ENCODE peak calls at places on chromosome 14, in nine cellular contexts. One of them, this sample, is unnamed.

GRCh38 chr14:78997811-78998210 is 827.6 kb downstream of the NRXN3 start:
- DNase-seq in RWPE1: no peak
- DNase-seq in cardiac muscle cell: peak; percentile 66
- DNase-seq in SK-N-SH: peak; percentile 4
- DNase-seq in GM12878: no peak
- DNase-seq in neural progenitor cell: no peak
- DNase-seq in brain microvascular endothelial cell: peak; percentile 62
- DNase-seq in prostate gland: peak; percentile 21
- DNase-seq in bronchial epithelial cell: peak; percentile 9
- DNase-seq in this sample: no peak

GRCh38 chr14:61247935-61248334 is 33.2 kb downstream of the TMEM30B start:
- DNase-seq in bronchial epithelial cell: peak; percentile 56
- DNase-seq in RWPE1: no peak
- DNase-seq in brain microvascular endothelial cell: peak; percentile 47
- DNase-seq in neural progenitor cell: no peak
- DNase-seq in prostate gland: no peak
- DNase-seq in GM12878: no peak
- DNase-seq in SK-N-SH: no peak
- DNase-seq in cardiac muscle cell: no peak
- DNase-seq in this sample: no peak

GRCh38 chr14:93430889-93431670 is at the start of gene UNC79:
- DNase-seq in RWPE1: no peak
- DNase-seq in cardiac muscle cell: peak; percentile 72
- DNase-seq in prostate gland: no peak
- DNase-seq in bronchial epithelial cell: no peak
- DNase-seq in brain microvascular endothelial cell: peak; percentile 1
- DNase-seq in neural progenitor cell: peak; percentile 85
- DNase-seq in GM12878: no peak
- DNase-seq in SK-N-SH: peak; percentile 80
- DNase-seq in this sample: peak; percentile 60

GRCh38 chr14:32980887-32981501 is 42.3 kb downstream of the NPAS3 start:
- DNase-seq in bronchial epithelial cell: no peak
- DNase-seq in brain microvascular endothelial cell: no peak
- DNase-seq in GM12878: no peak
- DNase-seq in SK-N-SH: no peak
- DNase-seq in cardiac muscle cell: no peak
- DNase-seq in RWPE1: no peak
- DNase-seq in neural progenitor cell: no peak
- DNase-seq in prostate gland: no peak
- DNase-seq in this sample: no peak

GRCh38 chr14:22427771-22428228 is 161.2 kb downstream of the DAD1 start:
- DNase-seq in bronchial epithelial cell: peak; percentile 65
- DNase-seq in cardiac muscle cell: no peak
- DNase-seq in SK-N-SH: no peak
- DNase-seq in neural progenitor cell: peak; percentile 17
- DNase-seq in prostate gland: peak; percentile 28
- DNase-seq in GM12878: no peak
- DNase-seq in RWPE1: peak; percentile 41
- DNase-seq in brain microvascular endothelial cell: peak; percentile 51
- DNase-seq in this sample: peak; percentile 11

GRCh38 chr14:101819251-101819990 is 57.9 kb downstream of the PPP2R5C start:
- DNase-seq in RWPE1: no peak
- DNase-seq in SK-N-SH: no peak
- DNase-seq in brain microvascular endothelial cell: no peak
- DNase-seq in cardiac muscle cell: no peak
- DNase-seq in bronchial epithelial cell: no peak
- DNase-seq in neural progenitor cell: no peak
- DNase-seq in prostate gland: no peak
- DNase-seq in GM12878: no peak
- DNase-seq in this sample: no peak

GRCh38 chr14:49036991-49037390 is 549.2 kb downstream of the RPS29 start:
- DNase-seq in neural progenitor cell: no peak
- DNase-seq in prostate gland: no peak
- DNase-seq in GM12878: no peak
- DNase-seq in brain microvascular endothelial cell: no peak
- DNase-seq in SK-N-SH: no peak
- DNase-seq in RWPE1: no peak
- DNase-seq in cardiac muscle cell: no peak
- DNase-seq in bronchial epithelial cell: no peak
- DNase-seq in this sample: no peak

GRCh38 chr14:76413962-76414665 is 38.2 kb downstream of the ESRRB start:
- DNase-seq in cardiac muscle cell: no peak
- DNase-seq in RWPE1: no peak
- DNase-seq in SK-N-SH: peak; percentile 45
- DNase-seq in prostate gland: no peak
- DNase-seq in neural progenitor cell: peak; percentile 56
- DNase-seq in bronchial epithelial cell: no peak
- DNase-seq in brain microvascular endothelial cell: no peak
- DNase-seq in GM12878: no peak
- DNase-seq in this sample: no peak

GRCh38 chr14:72744416-72745120 is 149.3 kb downstream of the DPF3 start:
- DNase-seq in GM12878: no peak
- DNase-seq in cardiac muscle cell: no peak
- DNase-seq in brain microvascular endothelial cell: no peak
- DNase-seq in bronchial epithelial cell: no peak
- DNase-seq in neural progenitor cell: no peak
- DNase-seq in SK-N-SH: no peak
- DNase-seq in prostate gland: no peak
- DNase-seq in RWPE1: no peak
- DNase-seq in this sample: no peak

GRCh38 chr14:22569106-22569748 is 19.8 kb downstream of the DAD1 start:
- DNase-seq in RWPE1: no peak
- DNase-seq in neural progenitor cell: no peak
- DNase-seq in GM12878: no peak
- DNase-seq in SK-N-SH: no peak
- DNase-seq in prostate gland: no peak
- DNase-seq in brain microvascular endothelial cell: no peak
- DNase-seq in bronchial epithelial cell: no peak
- DNase-seq in cardiac muscle cell: no peak
- DNase-seq in this sample: no peak

GRCh38 chr14:50762001-50762930 is 68.7 kb downstream of the NIN start:
- DNase-seq in RWPE1: no peak
- DNase-seq in prostate gland: no peak
- DNase-seq in brain microvascular endothelial cell: peak; percentile 89
- DNase-seq in SK-N-SH: no peak
- DNase-seq in GM12878: no peak
- DNase-seq in bronchial epithelial cell: peak; percentile 75
- DNase-seq in neural progenitor cell: no peak
- DNase-seq in cardiac muscle cell: no peak
- DNase-seq in this sample: no peak

GRCh38 chr14:76968621-76969063 is 59.9 kb downstream of the IRF2BPL start:
- DNase-seq in SK-N-SH: no peak
- DNase-seq in RWPE1: no peak
- DNase-seq in neural progenitor cell: no peak
- DNase-seq in GM12878: no peak
- DNase-seq in brain microvascular endothelial cell: no peak
- DNase-seq in prostate gland: no peak
- DNase-seq in bronchial epithelial cell: no peak
- DNase-seq in cardiac muscle cell: no peak
- DNase-seq in this sample: no peak

GRCh38 chr14:25463475-25463874 is 413.5 kb upstream of the STXBP6 start:
- DNase-seq in GM12878: no peak
- DNase-seq in SK-N-SH: no peak
- DNase-seq in brain microvascular endothelial cell: no peak
- DNase-seq in neural progenitor cell: peak; percentile 8
- DNase-seq in bronchial epithelial cell: no peak
- DNase-seq in prostate gland: no peak
- DNase-seq in RWPE1: no peak
- DNase-seq in cardiac muscle cell: no peak
- DNase-seq in this sample: no peak

GRCh38 chr14:99175331-99176155 is 96.5 kb downstream of the BCL11B start:
- DNase-seq in prostate gland: no peak
- DNase-seq in bronchial epithelial cell: no peak
- DNase-seq in brain microvascular endothelial cell: no peak
- DNase-seq in RWPE1: no peak
- DNase-seq in cardiac muscle cell: no peak
- DNase-seq in SK-N-SH: no peak
- DNase-seq in neural progenitor cell: no peak
- DNase-seq in GM12878: no peak
- DNase-seq in this sample: no peak

GRCh38 chr14:23043749-23044148 is 1.7 kb downstream of the PSMB11 start:
- DNase-seq in brain microvascular endothelial cell: no peak
- DNase-seq in neural progenitor cell: peak; percentile 34
- DNase-seq in GM12878: no peak
- DNase-seq in prostate gland: no peak
- DNase-seq in RWPE1: no peak
- DNase-seq in bronchial epithelial cell: no peak
- DNase-seq in cardiac muscle cell: no peak
- DNase-seq in SK-N-SH: peak; percentile 58
- DNase-seq in this sample: no peak

GRCh38 chr14:29310757-29311156 is 544.2 kb downstream of the FOXG1 start:
- DNase-seq in bronchial epithelial cell: peak; percentile 88
- DNase-seq in cardiac muscle cell: no peak
- DNase-seq in RWPE1: peak; percentile 26
- DNase-seq in brain microvascular endothelial cell: peak; percentile 46
- DNase-seq in prostate gland: no peak
- DNase-seq in GM12878: no peak
- DNase-seq in SK-N-SH: no peak
- DNase-seq in neural progenitor cell: no peak
- DNase-seq in this sample: no peak

GRCh38 chr14:60951781-60952435 is 29.0 kb downstream of the TRMT5 start:
- DNase-seq in prostate gland: no peak
- DNase-seq in neural progenitor cell: no peak
- DNase-seq in brain microvascular endothelial cell: no peak
- DNase-seq in SK-N-SH: no peak
- DNase-seq in cardiac muscle cell: no peak
- DNase-seq in RWPE1: no peak
- DNase-seq in bronchial epithelial cell: no peak
- DNase-seq in GM12878: no peak
- DNase-seq in this sample: no peak

GRCh38 chr14:53149656-53150319 is 3.3 kb downstream of the DDHD1 start:
- DNase-seq in prostate gland: no peak
- DNase-seq in neural progenitor cell: no peak
- DNase-seq in cardiac muscle cell: no peak
- DNase-seq in brain microvascular endothelial cell: no peak
- DNase-seq in GM12878: no peak
- DNase-seq in RWPE1: no peak
- DNase-seq in bronchial epithelial cell: no peak
- DNase-seq in SK-N-SH: no peak
- DNase-seq in this sample: no peak

GRCh38 chr14:104138098-104138890 is at the start of gene KIF26A:
- DNase-seq in prostate gland: no peak
- DNase-seq in GM12878: no peak
- DNase-seq in SK-N-SH: peak; percentile 96
- DNase-seq in RWPE1: peak; percentile 49
- DNase-seq in cardiac muscle cell: peak; percentile 80
- DNase-seq in brain microvascular endothelial cell: no peak
- DNase-seq in bronchial epithelial cell: no peak
- DNase-seq in neural progenitor cell: peak; percentile 90
- DNase-seq in this sample: peak; percentile 55

GRCh38 chr14:94599656-94600004 is 12.6 kb upstream of the SERPINA3 start:
- DNase-seq in prostate gland: no peak
- DNase-seq in GM12878: no peak
- DNase-seq in SK-N-SH: no peak
- DNase-seq in RWPE1: no peak
- DNase-seq in brain microvascular endothelial cell: peak; percentile 38
- DNase-seq in neural progenitor cell: no peak
- DNase-seq in cardiac muscle cell: no peak
- DNase-seq in bronchial epithelial cell: no peak
- DNase-seq in this sample: no peak
- TF ChIP-seq CTCF in prostate gland: no peak
- TF ChIP-seq CTCF in GM12878: no peak
- TF ChIP-seq CTCF in SK-N-SH: no peak
- TF ChIP-seq CTCF in RWPE1: no peak
- TF ChIP-seq CTCF in brain microvascular endothelial cell: no peak
- TF ChIP-seq CTCF in neural progenitor cell: no peak
- TF ChIP-seq CTCF in cardiac muscle cell: no peak
- TF ChIP-seq CTCF in bronchial epithelial cell: no peak
- TF ChIP-seq CTCF in this sample: no peak

GRCh38 chr14:97707603-97708002 is 910.4 kb downstream of the VRK1 start:
- DNase-seq in SK-N-SH: no peak
- DNase-seq in GM12878: peak; percentile 40
- DNase-seq in prostate gland: no peak
- DNase-seq in bronchial epithelial cell: no peak
- DNase-seq in RWPE1: no peak
- DNase-seq in brain microvascular endothelial cell: no peak
- DNase-seq in cardiac muscle cell: no peak
- DNase-seq in neural progenitor cell: no peak
- DNase-seq in this sample: no peak
- TF ChIP-seq CTCF in SK-N-SH: no peak
- TF ChIP-seq CTCF in GM12878: peak; percentile 9
- TF ChIP-seq CTCF in prostate gland: no peak
- TF ChIP-seq CTCF in bronchial epithelial cell: no peak
- TF ChIP-seq CTCF in RWPE1: no peak
- TF ChIP-seq CTCF in brain microvascular endothelial cell: no peak
- TF ChIP-seq CTCF in cardiac muscle cell: no peak
- TF ChIP-seq CTCF in neural progenitor cell: no peak
- TF ChIP-seq CTCF in this sample: no peak

DNA sequence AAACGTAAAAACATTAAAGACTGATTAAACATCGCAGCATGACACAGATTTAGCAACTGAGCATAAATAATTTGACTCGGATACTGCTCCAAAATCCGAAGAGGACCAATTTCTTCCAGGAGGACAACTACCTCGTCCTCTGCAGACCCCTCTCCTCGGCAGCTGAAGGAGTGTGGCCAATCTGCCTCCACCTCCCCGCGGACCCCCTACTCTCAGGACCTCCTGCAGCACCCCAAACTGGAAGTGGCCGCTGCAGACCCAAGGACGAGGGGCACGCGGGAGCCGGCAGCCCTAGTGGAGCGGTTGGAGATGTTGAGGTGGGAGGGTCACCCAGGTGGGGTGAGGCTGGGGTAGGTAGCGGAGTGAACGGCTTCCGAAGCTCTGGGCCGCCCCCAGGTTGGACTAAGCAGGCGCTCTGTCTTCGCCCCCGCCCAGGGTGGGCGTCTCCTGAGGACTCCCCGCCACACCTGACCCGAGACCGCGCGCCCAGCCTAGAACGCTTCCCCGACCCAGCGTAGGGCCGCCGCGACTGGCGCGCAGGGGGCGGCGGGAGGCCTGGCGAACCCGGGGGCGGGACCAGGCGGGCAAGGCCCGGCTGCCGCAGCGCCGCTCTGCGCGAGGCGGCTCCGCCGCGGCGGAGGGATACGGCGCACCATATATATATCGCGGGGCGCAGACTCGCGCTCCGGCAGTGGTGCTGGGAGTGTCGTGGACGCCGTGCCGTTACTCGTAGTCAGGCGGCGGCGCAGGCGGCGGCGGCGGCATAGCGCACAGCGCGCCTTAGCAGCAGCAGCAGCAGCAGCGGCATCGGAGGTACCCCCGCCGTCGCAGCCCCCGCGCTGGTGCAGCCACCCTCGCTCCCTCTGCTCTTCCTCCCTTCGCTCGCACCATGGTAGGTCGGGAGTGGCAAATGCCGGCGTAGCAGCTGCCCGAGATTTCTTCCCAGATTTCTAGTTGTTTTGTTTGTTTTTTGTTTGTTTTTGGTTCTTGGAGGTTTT is at the start of gene CALM1:
- DNase-seq in brain microvascular endothelial cell: peak; percentile 81
- DNase-seq in bronchial epithelial cell: peak; percentile 66
- DNase-seq in neural progenitor cell: peak; percentile 96
- DNase-seq in SK-N-SH: peak; percentile 97
- DNase-seq in cardiac muscle cell: peak; percentile 93
- DNase-seq in RWPE1: peak; percentile 93
- DNase-seq in GM12878: peak; percentile 52
- DNase-seq in prostate gland: peak; percentile 91
- DNase-seq in this sample: peak; percentile 95
- TF ChIP-seq CTCF in brain microvascular endothelial cell: no peak
- TF ChIP-seq CTCF in bronchial epithelial cell: peak; percentile 4
- TF ChIP-seq CTCF in neural progenitor cell: no peak
- TF ChIP-seq CTCF in SK-N-SH: no peak
- TF ChIP-seq CTCF in cardiac muscle cell: no peak
- TF ChIP-seq CTCF in RWPE1: no peak
- TF ChIP-seq CTCF in GM12878: no peak
- TF ChIP-seq CTCF in prostate gland: peak; percentile 49
- TF ChIP-seq CTCF in this sample: no peak

GRCh38 chr14:24303988-24304387 is 3.8 kb downstream of the CIDEB start:
- DNase-seq in neural progenitor cell: no peak
- DNase-seq in bronchial epithelial cell: no peak
- DNase-seq in brain microvascular endothelial cell: no peak
- DNase-seq in prostate gland: no peak
- DNase-seq in RWPE1: no peak
- DNase-seq in SK-N-SH: no peak
- DNase-seq in GM12878: no peak
- DNase-seq in cardiac muscle cell: no peak
- DNase-seq in this sample: no peak
- TF ChIP-seq CTCF in neural progenitor cell: no peak
- TF ChIP-seq CTCF in bronchial epithelial cell: no peak
- TF ChIP-seq CTCF in brain microvascular endothelial cell: no peak
- TF ChIP-seq CTCF in prostate gland: no peak
- TF ChIP-seq CTCF in RWPE1: no peak
- TF ChIP-seq CTCF in SK-N-SH: no peak
- TF ChIP-seq CTCF in GM12878: no peak
- TF ChIP-seq CTCF in cardiac muscle cell: no peak
- TF ChIP-seq CTCF in this sample: no peak

This sample was measured in neural crest cell.